ENCODE peak calls at places on chromosomes 16 and 17, in six cellular contexts. R is HepG2, B is PC-3, V is neural progenitor cell, T is hepatocyte, N is K562. L is an unnamed sample.

GRCh38 chr16:66947302-66948033 is 12.2 kb downstream of the CES2 start:
- DNase-seq in V (peak), B (peak), T (peak), N (peak), R (peak), L (peak)

GRCh38 chr16:30121741-30122620 is 1.0 kb downstream of the MAPK3 start:
- DNase-seq in B (no peak), R (no peak), T (no peak), V (no peak), N (no peak), L (peak)

GRCh38 chr17:49958723-49959122 is 10.3 kb upstream of the DLX4 start:
- DNase-seq in B (peak), T (no peak), R (no peak), N (no peak), V (no peak), L (no peak)

GRCh38 chr16:4935231-4935855 is 1.6 kb downstream of the PPL start:
- DNase-seq in V (no peak), R (no peak), N (no peak), T (peak), B (no peak), L (peak)

GRCh38 chr16:15643453-15644305 is 725 bp upstream of the MARF1 start:
- DNase-seq in N (no peak), B (peak), R (peak), T (peak), V (no peak), L (peak)

GRCh38 chr16:15427648-15428239 is 6.6 kb upstream of the BMERB1 start:
- DNase-seq in T (peak), R (peak), V (peak), B (peak), N (peak), L (peak)

GRCh38 chr16:61419771-61420170 is 616.5 kb downstream of the CDH8 start:
- DNase-seq in N (no peak), R (no peak), B (no peak), V (peak), T (no peak), L (no peak)

GRCh38 chr17:28665994-28666393 is 4.0 kb downstream of the SUPT6H start:
- DNase-seq in V (no peak), B (no peak), T (no peak), R (no peak), N (no peak), L (no peak)

GRCh38 chr16:81633147-81633619 is 145.9 kb upstream of the PLCG2 start:
- DNase-seq in V (peak), B (no peak), N (peak), R (peak), T (no peak), L (no peak)

GRCh38 chr17:7864995-7865650 is 7.3 kb downstream of the CYB5D1 start:
- DNase-seq in V (no peak), B (no peak), N (no peak), R (no peak), T (no peak), L (no peak)

GRCh38 chr16:23174622-23175021 is 7.9 kb upstream of the SCNN1G start:
- DNase-seq in N (no peak), R (no peak), V (peak), B (peak), T (peak), L (peak)

GRCh38 chr16:46719528-46719927 is 28.6 kb downstream of the MYLK3 start:
- DNase-seq in N (no peak), V (no peak), T (no peak), B (no peak), R (no peak), L (no peak)

GRCh38 chr17:74862108-74862901 is 2.6 kb upstream of the GRIN2C start:
- DNase-seq in T (peak), N (peak), R (peak), B (peak), V (peak), L (peak)

GRCh38 chr17:51184124-51184523 is 17.9 kb downstream of the NME2 start:
- DNase-seq in V (no peak), N (no peak), B (no peak), R (no peak), T (no peak), L (no peak)

GRCh38 chr17:2419526-2419925 is 18.7 kb upstream of the MNT start:
- DNase-seq in B (no peak), T (no peak), R (no peak), N (no peak), V (no peak), L (no peak)

GRCh38 chr16:69772560-69773254 is 10.6 kb downstream of the WWP2 start:
- DNase-seq in T (no peak), B (no peak), N (no peak), R (no peak), V (peak), L (peak)

GRCh38 chr16:66447491-66447890 is 20.4 kb downstream of the BEAN1 start:
- DNase-seq in R (no peak), B (no peak), T (no peak), N (no peak), V (no peak), L (no peak)

GRCh38 chr17:70794757-70795156 is 625.4 kb downstream of the KCNJ2 start:
- DNase-seq in T (no peak), V (no peak), R (no peak), N (no peak), B (no peak), L (no peak)

GRCh38 chr17:48642059-48642842 is 16.1 kb upstream of the HOXB9 start:
- DNase-seq in N (no peak), V (peak), R (no peak), B (no peak), T (no peak), L (no peak)

GRCh38 chr17:49696233-49696761 is 11.5 kb downstream of the SLC35B1 start:
- DNase-seq in R (no peak), V (no peak), N (no peak), T (no peak), B (no peak), L (no peak)

GRCh38 chr17:1398028-1398427 is 2.0 kb downstream of the YWHAE start:
- DNase-seq in R (no peak), V (no peak), B (no peak), T (no peak), N (peak), L (peak)

GRCh38 chr16:56013962-56014552 is 138.9 kb upstream of the CES5A start:
- DNase-seq in B (peak), T (peak), N (peak), V (peak), R (peak), L (peak)

GRCh38 chr17:74135391-74136167 is 67.9 kb upstream of the RPL38 start:
- DNase-seq in B (no peak), N (no peak), T (no peak), R (no peak), V (no peak), L (no peak)

GRCh38 chr17:77439382-77440013 is 298.7 kb downstream of the SEC14L1 start:
- DNase-seq in B (no peak), N (no peak), V (no peak), T (peak), R (no peak), L (peak)

GRCh38 chr17:28057731-28058246 is 15.3 kb downstream of the NLK start:
- DNase-seq in V (no peak), N (no peak), T (peak), B (peak), R (peak), L (peak)

GRCh38 chr17:50177983-50178834 is 12.4 kb downstream of the SGCA start:
- DNase-seq in N (peak), V (peak), R (peak), B (peak), T (peak), L (peak)

GRCh38 chr17:71633391-71633849 is 487.4 kb upstream of the SOX9 start:
- DNase-seq in R (no peak), V (no peak), N (no peak), T (peak), B (peak), L (peak)

GRCh38 chr17:48439875-48440505 is 10.0 kb upstream of the SKAP1 start:
- DNase-seq in V (no peak), B (no peak), T (no peak), R (no peak), N (no peak), L (no peak)

GRCh38 chr17:73952136-73952497 is 251.4 kb upstream of the RPL38 start:
- DNase-seq in R (no peak), B (no peak), T (peak), V (peak), N (no peak), L (no peak)

GRCh38 chr17:43211123-43211479 is 574 bp upstream of the TMEM106A start:
- DNase-seq in T (no peak), B (no peak), R (no peak), V (no peak), N (no peak), L (peak)

GRCh38 chr17:8911205-8911604 is 43.7 kb upstream of the PIK3R6 start:
- DNase-seq in V (no peak), T (no peak), B (no peak), N (no peak), R (no peak), L (no peak)

GRCh38 chr16:29820271-29820701 is at the start of gene MVP:
- DNase-seq in B (peak), R (no peak), N (no peak), V (no peak), T (peak), L (peak)

GRCh38 chr17:4947010-4947410 is 1.3 kb downstream of the PFN1 start:
- DNase-seq in R (no peak), N (no peak), V (peak), B (no peak), T (no peak), L (peak)

GRCh38 chr17:57649731-57650484 is 95.2 kb downstream of the CCDC182 start:
- DNase-seq in R (no peak), V (peak), T (peak), N (peak), B (no peak), L (peak)

GRCh38 chr16:81310045-81310644 is 4.6 kb upstream of the GAN start:
- DNase-seq in R (no peak), N (no peak), T (peak), V (no peak), B (no peak), L (no peak)

GRCh38 chr16:715448-716249 is 731 bp downstream of the METRN start:
- DNase-seq in N (peak), T (peak), B (no peak), R (no peak), V (peak), L (peak)

GRCh38 chr17:72030067-72030899 is 90.5 kb upstream of the SOX9 start:
- DNase-seq in R (peak), T (peak), B (peak), V (peak), N (no peak), L (peak)

GRCh38 chr17:80811181-80812105 is 180.2 kb upstream of the CHMP6 start:
- DNase-seq in T (no peak), N (no peak), R (no peak), V (no peak), B (no peak), L (no peak)
- TF ChIP-seq EZH2 in T (no peak), N (no peak), R (no peak), V (no peak), B (no peak), L (no peak)

GRCh38 chr17:39622380-39623006 is 4.3 kb upstream of the PPP1R1B start:
- DNase-seq in N (no peak), V (no peak), R (no peak), T (no peak), B (peak), L (peak)
- H2AFZ ChIP-seq in N (peak), V (no peak), R (no peak), T (no peak), B (peak), L (peak)

DNA sequence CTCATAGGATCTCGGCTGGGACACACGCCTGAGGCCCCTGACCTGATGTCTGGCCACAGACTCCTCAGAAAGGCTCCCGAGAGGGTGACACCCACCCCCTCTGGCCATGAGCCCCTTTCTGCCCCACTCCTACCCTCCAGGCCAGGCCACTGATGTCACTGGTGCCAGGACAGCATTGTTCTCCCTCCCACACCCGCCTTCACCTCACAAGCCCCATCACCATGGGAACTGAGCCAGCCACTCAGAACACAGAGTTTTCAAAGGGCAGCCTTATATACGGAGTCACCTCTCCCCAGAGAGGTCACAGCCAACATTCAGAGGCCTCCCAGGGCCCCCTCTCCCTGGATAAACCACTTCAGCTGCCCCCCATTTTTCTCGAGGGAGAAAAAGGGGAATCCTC is at the start of gene C16orf82:
- DNase-seq in R (no peak), T (no peak), N (no peak), V (peak), B (no peak), L (no peak)
- TF ChIP-seq EZH2 in R (no peak), T (no peak), N (no peak), V (no peak), B (no peak), L (no peak)

GRCh38 chr16:88346680-88347505 is 35.9 kb upstream of the ZNF469 start:
- DNase-seq in R (no peak), V (no peak), B (no peak), T (no peak), N (no peak), L (no peak)
- H2AFZ ChIP-seq in R (no peak), V (no peak), B (no peak), T (no peak), N (no peak), L (no peak)

L was measured in GM23248.